ENCODE peak calls at places on chromosomes 7 and 10, in eight cellular contexts. A, Y, L, V, U, J, O and T are unnamed samples.

GRCh38 chr10:48469516-48470020 is 135.3 kb downstream of the ARHGAP22 start:
- DNase-seq in A (no peak), Y (no peak), L (no peak), V (no peak), U (no peak), J (no peak), O (no peak), T (peak)

GRCh38 chr10:121710207-121710606 is 112.0 kb upstream of the FGFR2 start:
- DNase-seq in A (no peak), Y (no peak), L (peak), V (no peak), U (no peak), J (no peak), O (peak), T (no peak)

GRCh38 chr7:35869810-35870209 is 69.0 kb downstream of the SEPTIN7 start:
- DNase-seq in A (no peak), Y (no peak), L (peak), V (no peak), U (no peak), J (no peak), O (no peak), T (no peak)

GRCh38 chr10:29023678-29024077 is 265.2 kb upstream of the LYZL1 start:
- DNase-seq in A (no peak), Y (peak), L (peak), V (no peak), U (no peak), J (no peak), O (no peak), T (no peak)

GRCh38 chr10:21398549-21399345 is 126.7 kb downstream of the SKIDA1 start:
- DNase-seq in A (no peak), Y (peak), L (peak), V (peak), U (peak), J (no peak), O (no peak), T (no peak)

GRCh38 chr10:125081931-125082330 is 78.4 kb downstream of the CTBP2 start:
- DNase-seq in A (no peak), Y (no peak), L (no peak), V (no peak), U (no peak), J (no peak), O (no peak), T (no peak)

GRCh38 chr7:22292519-22292918 is 64.4 kb downstream of the RAPGEF5 start:
- DNase-seq in A (no peak), Y (no peak), L (no peak), V (no peak), U (no peak), J (no peak), O (peak), T (no peak)

GRCh38 chr7:150450491-150450992 is at the start of gene GIMAP8:
- DNase-seq in A (no peak), Y (no peak), L (no peak), V (no peak), U (no peak), J (peak), O (no peak), T (peak)

GRCh38 chr7:22444181-22444966 is 55.6 kb downstream of the STEAP1B start:
- DNase-seq in A (no peak), Y (peak), L (peak), V (no peak), U (peak), J (peak), O (no peak), T (peak)

GRCh38 chr10:24900888-24901685 is 51.3 kb downstream of the PRTFDC1 start:
- DNase-seq in A (no peak), Y (no peak), L (no peak), V (no peak), U (no peak), J (no peak), O (no peak), T (no peak)

GRCh38 chr7:130127404-130128395 is 57.4 kb downstream of the KLHDC10 start:
- DNase-seq in A (no peak), Y (no peak), L (peak), V (no peak), U (no peak), J (no peak), O (no peak), T (no peak)

GRCh38 chr7:151367304-151367703 is 25.7 kb downstream of the NUB1 start:
- DNase-seq in A (no peak), Y (no peak), L (peak), V (no peak), U (no peak), J (no peak), O (no peak), T (no peak)

GRCh38 chr7:39310699-39311098 is 255.5 kb upstream of the YAE1 start:
- DNase-seq in A (no peak), Y (no peak), L (no peak), V (no peak), U (no peak), J (no peak), O (peak), T (no peak)

GRCh38 chr7:130875265-130875741 is 141.3 kb upstream of the KLF14 start:
- DNase-seq in A (no peak), Y (no peak), L (peak), V (no peak), U (peak), J (no peak), O (peak), T (peak)

GRCh38 chr10:26540601-26541000 is 102.5 kb downstream of the APBB1IP start:
- DNase-seq in A (no peak), Y (no peak), L (no peak), V (no peak), U (no peak), J (no peak), O (peak), T (no peak)

GRCh38 chr10:9069136-9069535 is 1014.6 kb downstream of the GATA3 start:
- DNase-seq in A (no peak), Y (peak), L (no peak), V (peak), U (peak), J (no peak), O (no peak), T (no peak)

GRCh38 chr7:98534493-98534892 is 82.6 kb upstream of the NPTX2 start:
- DNase-seq in A (no peak), Y (no peak), L (no peak), V (no peak), U (no peak), J (no peak), O (no peak), T (no peak)

GRCh38 chr10:115903845-115904244 is 369.2 kb downstream of the GFRA1 start:
- DNase-seq in A (no peak), Y (no peak), L (no peak), V (no peak), U (no peak), J (no peak), O (no peak), T (no peak)

GRCh38 chr7:26454180-26454579 is 162.5 kb downstream of the SNX10 start:
- DNase-seq in A (no peak), Y (peak), L (peak), V (no peak), U (peak), J (no peak), O (no peak), T (no peak)

GRCh38 chr10:108783897-108784296 is 1139.4 kb downstream of the XPNPEP1 start:
- DNase-seq in A (no peak), Y (peak), L (peak), V (no peak), U (peak), J (no peak), O (peak), T (peak)

GRCh38 chr7:99468336-99468918 is 2.5 kb upstream of the ATP5MF start:
- DNase-seq in A (no peak), Y (no peak), L (no peak), V (no peak), U (no peak), J (no peak), O (no peak), T (no peak)

GRCh38 chr7:152424348-152425108 is 11.3 kb downstream of the KMT2C start:
- DNase-seq in A (no peak), Y (peak), L (peak), V (no peak), U (peak), J (no peak), O (no peak), T (no peak)

GRCh38 chr10:5896208-5896607 is 6.2 kb downstream of the FBH1 start:
- DNase-seq in A (no peak), Y (no peak), L (no peak), V (no peak), U (no peak), J (no peak), O (peak), T (no peak)
- H3K4me3 ChIP-seq in A (no peak), Y (no peak), L (no peak), V (no peak), U (no peak), J (no peak), O (no peak), T (no peak)

DNA sequence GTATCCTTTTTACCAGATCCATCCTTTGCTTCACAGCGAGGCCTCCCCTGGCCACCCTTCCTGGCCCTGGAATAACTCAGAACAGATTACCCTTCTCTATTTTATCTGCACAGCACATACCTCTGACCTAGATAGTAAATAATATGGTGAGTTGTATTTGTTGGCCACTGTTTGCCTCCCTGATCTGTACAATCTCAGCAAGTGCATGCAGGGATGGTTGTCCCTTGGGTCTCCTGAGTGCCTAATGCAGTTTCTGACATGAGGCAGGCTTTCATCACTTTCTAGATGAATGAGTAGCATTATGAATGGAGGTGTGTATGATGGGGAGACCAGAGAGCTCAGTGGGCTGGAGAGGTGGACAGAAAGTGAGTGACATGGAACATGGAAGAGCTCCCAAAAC is 525.1 kb upstream of the IGFBP3 start:
- DNase-seq in A (no peak), Y (no peak), L (no peak), V (no peak), U (no peak), J (no peak), O (no peak), T (no peak)
- H3K4me3 ChIP-seq in A (no peak), Y (no peak), L (no peak), V (no peak), U (no peak), J (no peak), O (no peak), T (no peak)

GRCh38 chr7:92740134-92740533 is 96.2 kb downstream of the CDK6 start:
- DNase-seq in A (no peak), Y (no peak), L (no peak), V (no peak), U (no peak), J (no peak), O (no peak), T (no peak)

GRCh38 chr7:92736870-92737269 is 99.5 kb downstream of the CDK6 start:
- DNase-seq in A (no peak), Y (no peak), L (no peak), V (no peak), U (no peak), J (no peak), O (no peak), T (no peak)

GRCh38 chr7:92739091-92739490 is 97.3 kb downstream of the CDK6 start:
- DNase-seq in A (no peak), Y (no peak), L (no peak), V (no peak), U (no peak), J (no peak), O (no peak), T (no peak)

GRCh38 chr7:92735707-92736106 is 100.7 kb downstream of the CDK6 start:
- DNase-seq in A (no peak), Y (no peak), L (peak), V (no peak), U (no peak), J (no peak), O (no peak), T (no peak)

DNA sequence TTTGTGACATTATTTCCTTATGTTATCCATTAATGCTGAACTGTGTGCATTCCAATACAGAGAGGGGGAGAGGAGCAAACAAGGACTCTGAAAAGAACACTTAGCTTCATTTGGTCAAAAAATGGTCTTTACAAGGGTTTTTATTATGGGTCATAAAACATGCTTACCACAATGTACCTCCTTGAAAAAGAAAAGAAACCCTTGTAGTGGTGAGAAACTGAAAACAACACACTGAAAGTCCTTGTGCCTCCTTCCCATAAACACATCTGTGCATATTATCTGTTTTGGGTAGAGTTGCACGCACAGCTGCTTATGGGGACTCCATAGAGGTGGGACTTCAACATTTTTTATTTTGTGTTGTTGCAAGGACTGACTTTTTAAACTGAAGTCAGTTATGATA is 98.7 kb downstream of the CDK6 start:
- DNase-seq in A (no peak), Y (no peak), L (no peak), V (no peak), U (no peak), J (no peak), O (no peak), T (no peak)
- H3K4me3 ChIP-seq in A (no peak), Y (no peak), L (no peak), V (no peak), U (no peak), J (no peak), O (no peak), T (no peak)

DNA sequence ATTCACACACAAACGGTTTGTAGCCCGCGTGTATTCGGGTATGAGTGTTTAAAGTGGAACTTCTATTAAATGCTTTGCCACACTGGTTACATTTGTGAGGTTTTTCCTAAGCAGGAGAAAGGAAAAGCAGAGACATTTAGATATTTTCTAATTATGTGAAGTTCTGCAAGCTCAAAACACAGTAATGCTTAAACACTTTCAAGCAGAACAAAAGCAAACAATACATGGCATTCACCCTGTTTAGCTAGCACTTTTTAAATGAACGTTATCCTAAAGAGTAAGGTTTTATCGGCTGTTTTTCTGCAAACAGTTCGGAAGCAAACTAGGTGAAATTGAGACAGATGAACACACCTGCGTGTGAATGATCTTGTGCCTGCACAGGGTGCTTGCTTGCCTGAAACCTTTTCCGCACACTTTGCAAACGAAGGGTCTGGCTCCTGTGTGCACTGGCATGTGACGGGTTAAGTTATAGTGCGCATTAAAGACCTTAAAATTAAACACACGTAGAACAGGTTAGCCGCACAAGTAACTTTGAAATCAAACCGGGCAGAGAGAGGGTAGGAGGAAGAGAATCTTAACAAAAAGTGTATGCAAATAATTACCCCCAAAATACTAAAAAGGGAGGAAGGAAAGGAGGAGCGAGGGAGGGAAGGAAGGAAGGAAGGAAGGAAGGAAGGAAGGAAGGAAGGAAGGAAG is 1.6 kb downstream of the FEZF1 start:
- DNase-seq in A (no peak), Y (no peak), L (no peak), V (no peak), U (no peak), J (no peak), O (no peak), T (no peak)
- H3K4me3 ChIP-seq in A (no peak), Y (no peak), L (no peak), V (no peak), U (no peak), J (no peak), O (peak), T (no peak)

GRCh38 chr10:106111241-106111640 is 1053.3 kb downstream of the SORCS1 start:
- DNase-seq in A (no peak), Y (peak), L (peak), V (no peak), U (peak), J (no peak), O (no peak), T (no peak)

GRCh38 chr10:106114656-106115186 is 1049.8 kb downstream of the SORCS1 start:
- DNase-seq in A (no peak), Y (no peak), L (no peak), V (no peak), U (no peak), J (no peak), O (no peak), T (no peak)
- H3K4me3 ChIP-seq in A (no peak), Y (no peak), L (no peak), V (no peak), U (no peak), J (no peak), O (no peak), T (no peak)

DNA sequence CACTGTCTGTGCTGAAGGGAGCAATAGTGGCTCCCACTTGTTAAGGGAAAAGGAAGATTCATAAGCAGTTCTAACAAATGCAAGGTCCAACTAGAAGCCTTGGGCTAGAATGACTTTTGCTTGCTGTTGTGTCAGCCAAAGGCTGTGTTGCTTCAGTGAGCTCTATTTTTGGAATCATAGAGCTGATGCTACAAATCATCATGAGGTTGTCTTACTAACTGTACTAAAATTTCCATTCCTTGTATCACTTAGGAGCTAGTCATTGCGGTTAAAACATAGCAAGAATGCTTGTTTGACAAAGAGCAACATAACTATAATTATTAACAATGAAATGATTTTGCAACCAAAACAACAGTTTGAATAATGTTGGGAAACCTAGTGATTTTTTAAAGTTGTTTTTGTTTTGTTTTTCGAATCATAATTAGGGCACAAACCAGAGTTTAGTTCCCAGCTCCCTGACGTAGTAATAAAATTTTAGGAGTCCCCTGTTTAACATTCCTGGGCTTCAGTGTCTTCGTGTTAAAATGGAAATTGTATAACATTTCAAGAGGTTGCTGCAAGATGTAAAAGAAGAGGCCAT is 183.5 kb downstream of the MACC1 start:
- DNase-seq in A (no peak), Y (peak), L (peak), V (no peak), U (peak), J (no peak), O (no peak), T (no peak)
- H3K4me3 ChIP-seq in A (no peak), Y (no peak), L (no peak), V (no peak), U (no peak), J (no peak), O (no peak), T (no peak)